ENCODE peak calls at places on chromosomes 12 and 14, in five cellular contexts. B, I, X, U and Q are unnamed samples.

GRCh38 chr12:4809013-4809448 is 88.8 kb downstream of the GALNT8 start:
- DNase-seq in B (no peak), I (no peak), X (no peak), U (peak; percentile 72), Q (no peak)

GRCh38 chr14:58808828-58809227 is 171.1 kb downstream of the DACT1 start:
- DNase-seq in B (peak; percentile 39), I (peak; percentile 51), X (no peak), U (peak; percentile 51), Q (peak; percentile 34)

GRCh38 chr14:104421401-104421821 is 158.2 kb upstream of the C14orf180 start:
- DNase-seq in B (no peak), I (no peak), X (no peak), U (no peak), Q (no peak)

GRCh38 chr12:63876980-63877379 is 32.5 kb downstream of the SRGAP1 start:
- DNase-seq in B (no peak), I (no peak), X (no peak), U (no peak), Q (no peak)

GRCh38 chr14:67644428-67644827 is 24.7 kb downstream of the ARG2 start:
- DNase-seq in B (no peak), I (no peak), X (no peak), U (no peak), Q (peak; percentile 49)

GRCh38 chr12:109581856-109582255 is 8.3 kb downstream of the MVK start:
- DNase-seq in B (peak; percentile 30), I (no peak), X (no peak), U (no peak), Q (no peak)

GRCh38 chr12:71858848-71859247 is 19.3 kb downstream of the TBC1D15 start:
- DNase-seq in B (no peak), I (no peak), X (no peak), U (no peak), Q (no peak)

GRCh38 chr12:74317078-74317581 is 220.5 kb upstream of the ATXN7L3B start:
- DNase-seq in B (no peak), I (peak; percentile 62), X (no peak), U (peak; percentile 4), Q (peak; percentile 6)

GRCh38 chr12:12081836-12082497 is 11.2 kb downstream of the BCL2L14 start:
- DNase-seq in B (peak; percentile 74), I (peak; percentile 39), X (no peak), U (peak; percentile 35), Q (peak; percentile 36)

GRCh38 chr14:54555651-54556050 is 11.3 kb upstream of the SAMD4A start:
- DNase-seq in B (no peak), I (no peak), X (no peak), U (no peak), Q (no peak)

GRCh38 chr14:54353694-54354093 is 43.1 kb upstream of the CDKN3 start:
- DNase-seq in B (no peak), I (no peak), X (no peak), U (no peak), Q (no peak)

GRCh38 chr12:3473171-3473570 is 17.8 kb upstream of the PRMT8 start:
- DNase-seq in B (no peak), I (no peak), X (no peak), U (no peak), Q (no peak)

GRCh38 chr12:114710151-114710550 is 26.2 kb upstream of the TBX3 start:
- DNase-seq in B (no peak), I (no peak), X (no peak), U (no peak), Q (no peak)

GRCh38 chr12:129193263-129193871 is 340.1 kb downstream of the GLT1D1 start:
- DNase-seq in B (no peak), I (no peak), X (no peak), U (no peak), Q (no peak)

GRCh38 chr12:29427964-29428363 is 47.0 kb upstream of the ERGIC2 start:
- DNase-seq in B (no peak), I (no peak), X (no peak), U (no peak), Q (no peak)

GRCh38 chr12:52156757-52157565 is 34.9 kb downstream of the KRT80 start:
- DNase-seq in B (peak; percentile 73), I (peak; percentile 30), X (peak; percentile 50), U (peak; percentile 51), Q (peak; percentile 74)

GRCh38 chr12:24839268-24839791 is 109.6 kb downstream of the BCAT1 start:
- DNase-seq in B (no peak), I (no peak), X (no peak), U (no peak), Q (no peak)

GRCh38 chr14:61894452-61895077 is 132.3 kb downstream of the SNAPC1 start:
- DNase-seq in B (peak; percentile 72), I (peak; percentile 54), X (peak; percentile 21), U (peak; percentile 70), Q (peak; percentile 92)

GRCh38 chr12:100675432-100675831 is 101.9 kb downstream of the GAS2L3 start:
- DNase-seq in B (peak; percentile 20), I (peak; percentile 1), X (no peak), U (peak; percentile 28), Q (peak; percentile 6)

GRCh38 chr14:94373708-94374107 is 14.7 kb downstream of the SERPINA1 start:
- DNase-seq in B (peak; percentile 96), I (peak; percentile 78), X (no peak), U (no peak), Q (no peak)

GRCh38 chr12:26539131-26539530 is 293.9 kb downstream of the ITPR2 start:
- DNase-seq in B (no peak), I (no peak), X (no peak), U (no peak), Q (no peak)

GRCh38 chr12:95182868-95183415 is 34.3 kb downstream of the FGD6 start:
- DNase-seq in B (peak; percentile 64), I (peak; percentile 23), X (no peak), U (no peak), Q (no peak)

GRCh38 chr14:104486222-104486743 is 93.3 kb upstream of the C14orf180 start:
- DNase-seq in B (no peak), I (no peak), X (no peak), U (no peak), Q (no peak)

GRCh38 chr14:101361044-101361443 is 200.3 kb upstream of the DIO3 start:
- DNase-seq in B (no peak), I (no peak), X (no peak), U (no peak), Q (no peak)

GRCh38 chr12:109447482-109447881 is 29.6 kb downstream of the KCTD10 start:
- DNase-seq in B (no peak), I (no peak), X (no peak), U (no peak), Q (no peak)

GRCh38 chr12:49795654-49796105 is 32.5 kb downstream of the NCKAP5L start:
- DNase-seq in B (no peak), I (no peak), X (no peak), U (no peak), Q (no peak)

GRCh38 chr14:61343991-61344405 is 22.6 kb downstream of the PRKCH start:
- DNase-seq in B (no peak), I (no peak), X (no peak), U (no peak), Q (no peak)

GRCh38 chr12:48925218-48925871 is at the start of gene FKBP11:
- DNase-seq in B (peak; percentile 87), I (peak; percentile 24), X (peak; percentile 63), U (no peak), Q (no peak)

GRCh38 chr12:69821441-69822204 is 3.4 kb upstream of the MYRFL start:
- DNase-seq in B (no peak), I (peak; percentile 39), X (no peak), U (peak; percentile 22), Q (no peak)

GRCh38 chr12:46693034-46693433 is 132.8 kb downstream of the SLC38A4 start:
- DNase-seq in B (no peak), I (no peak), X (no peak), U (no peak), Q (no peak)

GRCh38 chr14:70697681-70698080 is 56.0 kb downstream of the TTC9 start:
- DNase-seq in B (no peak), I (no peak), X (no peak), U (no peak), Q (no peak)

GRCh38 chr14:69002069-69002468 is 23.0 kb upstream of the ACTN1 start:
- DNase-seq in B (peak; percentile 29), I (no peak), X (no peak), U (no peak), Q (peak; percentile 23)

GRCh38 chr12:10722905-10723866 is at the start of gene YBX3:
- DNase-seq in B (peak; percentile 87), I (peak; percentile 65), X (peak; percentile 26), U (no peak), Q (peak; percentile 33)

GRCh38 chr12:89551747-89552146 is 25.9 kb upstream of the POC1B start:
- DNase-seq in B (no peak), I (no peak), X (no peak), U (no peak), Q (no peak)

GRCh38 chr12:25313591-25313990 is 62.9 kb upstream of the KRAS start:
- DNase-seq in B (no peak), I (no peak), X (no peak), U (no peak), Q (no peak)

GRCh38 chr14:67934087-67934486 is 114.5 kb downstream of the RAD51B start:
- DNase-seq in B (peak; percentile 80), I (peak; percentile 81), X (no peak), U (peak; percentile 83), Q (peak; percentile 79)